ENCODE peak calls at places on chromosomes 11 and 22, in five cellular contexts. H is type B pancreatic cell, D is right lobe of liver, E is endothelial cell, L is DND-41. O is an unnamed sample.

GRCh38 chr22:40046126-40046525 is 51.4 kb downstream of the FAM83F start:
- DNase-seq in D (no peak), E (no peak), H (peak; percentile 18), L (no peak), O (peak; percentile 67)

GRCh38 chr11:11520231-11521015 is 101.4 kb downstream of the GALNT18 start:
- DNase-seq in D (no peak), E (no peak), H (no peak), L (no peak), O (no peak)

GRCh38 chr11:2582958-2583604 is 116.7 kb downstream of the KCNQ1OT1 start:
- DNase-seq in D (peak; percentile 38), E (no peak), L (peak; percentile 1), H (peak; percentile 64), O (no peak)

GRCh38 chr22:42357634-42358296 is 74.4 kb downstream of the NFAM1 start:
- DNase-seq in E (no peak), L (no peak), D (peak; percentile 89), H (no peak), O (no peak)

GRCh38 chr22:45969801-45970464 is 7.0 kb downstream of the WNT7B start:
- DNase-seq in H (no peak), E (no peak), D (no peak), L (no peak), O (no peak)

GRCh38 chr11:3644817-3645235 is at the start of gene ART1:
- DNase-seq in E (no peak), H (no peak), L (no peak), D (no peak), O (no peak)

GRCh38 chr11:119983240-119983732 is 154.6 kb downstream of the TRIM29 start:
- DNase-seq in L (no peak), H (no peak), D (no peak), E (no peak), O (no peak)

GRCh38 chr22:45537734-45538181 is 35.1 kb downstream of the FBLN1 start:
- DNase-seq in E (no peak), D (no peak), H (no peak), L (peak; percentile 13), O (no peak)

GRCh38 chr11:96122601-96123044 is 198.7 kb upstream of the MTMR2 start:
- DNase-seq in E (no peak), D (no peak), H (no peak), L (no peak), O (no peak)

GRCh38 chr22:43118953-43119458 is 8.5 kb downstream of the BIK start:
- DNase-seq in L (no peak), D (no peak), H (no peak), E (no peak), O (no peak)

GRCh38 chr22:44729391-44730012 is 22.9 kb upstream of the ARHGAP8 start:
- DNase-seq in D (peak; percentile 57), L (no peak), H (peak; percentile 69), E (no peak), O (peak; percentile 59)

GRCh38 chr11:64241175-64241429 is 207 bp downstream of the FKBP2 start:
- DNase-seq in D (no peak), H (no peak), E (no peak), L (no peak), O (no peak)

GRCh38 chr11:92776676-92777075 is 192.8 kb upstream of the MTNR1B start:
- DNase-seq in E (no peak), H (no peak), L (no peak), D (no peak), O (no peak)

GRCh38 chr11:9459573-9460321 is 1.1 kb upstream of the ZNF143 start:
- DNase-seq in E (no peak), L (peak; percentile 43), D (no peak), H (no peak), O (peak; percentile 61)

GRCh38 chr11:119845756-119846155 is 116.8 kb upstream of the NECTIN1 start:
- DNase-seq in L (no peak), D (no peak), H (no peak), E (no peak), O (no peak)

GRCh38 chr11:46223252-46223513 is 54.3 kb upstream of the CREB3L1 start:
- DNase-seq in E (no peak), D (no peak), L (no peak), H (no peak), O (no peak)

GRCh38 chr11:46220313-46220712 is 57.1 kb upstream of the CREB3L1 start:
- DNase-seq in D (no peak), E (no peak), H (no peak), L (no peak), O (no peak)

GRCh38 chr11:46216765-46217089 is 60.7 kb upstream of the CREB3L1 start:
- DNase-seq in L (no peak), H (no peak), E (no peak), D (no peak), O (no peak)

DNA sequence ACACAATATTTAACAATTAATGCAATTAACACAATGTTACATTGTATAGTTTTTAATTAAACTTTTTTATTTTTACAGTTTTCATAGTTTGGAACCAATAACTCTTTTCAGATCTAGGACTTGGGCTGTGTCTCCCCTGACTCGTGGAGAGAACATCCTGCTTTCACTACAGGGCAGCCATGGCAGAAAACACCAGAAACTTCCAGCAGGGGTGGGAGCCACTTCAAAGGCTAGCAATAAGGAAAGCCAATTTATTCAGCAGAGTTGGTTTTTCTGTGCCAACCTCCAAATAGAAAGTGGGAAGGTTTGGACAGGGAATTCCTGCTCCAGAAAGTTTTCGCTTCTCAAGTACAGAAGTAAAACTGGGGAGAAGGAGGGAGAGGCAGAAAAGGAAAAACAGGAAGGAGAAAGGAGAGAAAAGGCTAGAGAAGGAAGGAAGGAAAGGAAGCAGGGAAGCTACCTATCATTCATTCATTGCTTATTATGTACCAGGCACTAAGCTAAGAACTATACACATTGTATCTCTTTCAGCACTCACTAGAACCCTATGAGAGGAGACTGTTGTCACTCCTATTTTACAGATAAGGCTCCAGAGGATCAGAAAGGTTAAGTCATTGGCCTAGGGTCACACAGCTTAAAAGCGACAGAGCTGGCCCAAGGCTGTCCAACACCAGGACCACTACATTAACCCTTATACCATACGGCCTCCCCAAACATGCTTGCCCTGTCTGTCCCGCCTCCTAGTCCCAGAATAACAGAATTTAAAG is 54.8 kb upstream of the CREB3L1 start:
- DNase-seq in H (no peak), L (peak; percentile 26), D (no peak), E (peak; percentile 17), O (no peak)
- TF ChIP-seq CTCF in H (peak; percentile 32), L (peak; percentile 6), D (no peak), E (no peak), O (no peak)

DNA sequence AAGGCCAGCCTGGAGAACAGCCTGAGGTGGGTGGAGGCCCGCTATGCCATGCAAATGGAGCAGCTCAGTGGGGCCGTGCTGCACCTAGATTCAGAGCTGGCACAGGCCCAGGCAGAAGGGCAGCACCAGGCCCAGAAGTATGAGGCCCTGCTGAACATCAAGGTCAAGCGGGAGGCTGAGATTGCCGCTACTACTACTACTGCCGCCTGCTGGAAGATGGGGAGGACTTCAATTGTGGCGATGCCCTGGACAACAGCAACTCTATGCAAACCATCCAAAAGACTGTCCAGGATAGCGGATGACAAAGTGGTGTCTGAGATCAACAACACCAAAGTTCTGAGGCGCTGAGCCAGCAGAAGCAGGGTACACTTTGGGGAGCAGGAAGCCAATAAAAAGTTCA is 3.1 kb upstream of the TMEM218 start:
- DNase-seq in D (no peak), H (no peak), L (no peak), E (no peak), O (peak; percentile 17)
- TF ChIP-seq CTCF in D (no peak), H (peak; percentile 24), L (peak; percentile 23), E (peak; percentile 27), O (no peak)

DNA sequence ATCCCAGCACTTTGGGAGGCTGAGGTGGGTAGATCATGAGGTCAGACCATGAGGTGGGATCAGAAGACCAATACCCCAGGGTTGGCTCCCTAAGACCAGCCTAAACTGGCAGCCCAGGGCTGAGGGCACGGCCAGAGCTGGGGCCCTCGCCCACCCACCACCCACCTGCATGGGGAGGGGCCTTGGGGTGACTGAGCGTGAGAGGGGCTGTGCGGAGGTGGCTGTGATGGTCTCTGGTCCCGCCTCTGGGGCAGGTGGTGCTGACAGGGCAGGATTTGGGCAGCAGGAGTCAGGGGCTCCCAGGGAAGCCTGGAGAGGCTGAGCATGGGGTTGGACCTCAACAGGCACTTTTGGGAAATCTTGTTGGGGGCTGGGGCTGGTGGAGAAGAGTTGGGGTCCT is 39.8 kb upstream of the MUC5AC start:
- DNase-seq in H (peak; percentile 56), E (no peak), L (no peak), D (peak; percentile 38), O (no peak)
- TF ChIP-seq CTCF in H (no peak), E (no peak), L (no peak), D (no peak), O (no peak)

DNA sequence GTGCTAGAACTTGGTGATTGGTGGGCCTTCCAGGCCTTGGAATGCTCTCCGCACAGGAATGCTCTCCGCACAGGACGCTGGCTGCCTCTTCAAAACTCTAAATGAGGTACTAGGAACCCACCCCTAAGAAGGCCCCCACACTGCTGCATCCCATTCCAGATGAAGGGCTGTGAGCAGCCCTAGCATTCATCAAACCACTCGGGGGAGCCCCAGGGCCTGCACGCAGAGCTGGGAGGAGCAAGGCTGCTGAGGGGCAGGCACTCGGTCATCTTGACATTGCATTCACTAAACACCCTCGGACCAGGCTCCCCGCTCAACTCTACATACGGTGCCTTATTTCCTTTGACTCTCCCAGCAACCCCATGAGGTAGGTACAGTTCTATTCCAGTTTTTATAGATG is 49.2 kb upstream of the EMID1 start:
- DNase-seq in E (peak; percentile 34), L (no peak), H (no peak), D (no peak), O (no peak)
- TF ChIP-seq CTCF in E (no peak), L (peak; percentile 21), H (no peak), D (no peak), O (no peak)

DNA sequence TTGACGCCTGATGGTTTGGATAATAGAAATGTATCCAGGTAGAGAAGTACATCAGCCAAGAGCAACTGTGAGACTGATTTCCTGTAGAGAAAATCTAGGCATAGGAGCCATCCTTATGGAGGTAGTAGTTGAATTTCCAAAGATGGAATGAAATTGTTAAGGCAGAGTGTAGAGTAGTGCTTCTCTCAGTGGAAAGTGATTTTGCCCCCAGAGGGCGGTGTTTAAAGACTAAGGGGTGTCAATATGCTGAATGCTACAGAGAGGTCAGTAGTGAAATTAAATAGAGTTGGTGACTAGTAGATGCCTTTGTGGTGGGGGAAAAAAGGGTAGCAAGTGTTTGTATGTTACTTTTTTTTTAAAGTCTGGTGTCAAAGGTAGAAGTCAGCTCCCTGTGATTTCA is 54.5 kb downstream of the TRIM44 start:
- DNase-seq in H (no peak), D (no peak), E (no peak), L (no peak), O (peak; percentile 8)
- TF ChIP-seq CTCF in H (no peak), D (no peak), E (no peak), L (peak; percentile 14), O (no peak)

GRCh38 chr11:76236092-76237026 is 30.1 kb upstream of the WNT11 start:
- DNase-seq in H (peak; percentile 78), E (no peak), D (peak; percentile 62), L (peak; percentile 63), O (peak; percentile 70)

GRCh38 chr11:76238551-76238950 is 32.2 kb upstream of the WNT11 start:
- DNase-seq in D (no peak), E (no peak), H (no peak), L (no peak), O (no peak)

GRCh38 chr11:76237041-76237649 is 30.8 kb upstream of the WNT11 start:
- DNase-seq in L (no peak), D (no peak), E (no peak), H (no peak), O (no peak)

GRCh38 chr11:76239483-76240142 is 33.3 kb upstream of the WNT11 start:
- DNase-seq in E (no peak), H (no peak), L (no peak), D (no peak), O (no peak)

GRCh38 chr11:76237914-76238313 is 31.6 kb upstream of the WNT11 start:
- DNase-seq in H (no peak), L (no peak), D (no peak), E (no peak), O (no peak)
- TF ChIP-seq CTCF in H (peak; percentile 29), L (peak; percentile 49), D (no peak), E (no peak), O (no peak)

GRCh38 chr11:118434553-118435232 is 1.6 kb upstream of the KMT2A start:
- DNase-seq in E (peak; percentile 50), L (peak; percentile 72), H (peak; percentile 75), D (peak; percentile 53), O (peak; percentile 80)
- TF ChIP-seq CTCF in E (no peak), L (peak; percentile 40), H (no peak), D (no peak), O (no peak)